ENCODE peak calls at places on chromosome 20, in five cellular contexts. F, M, D, H and O are unnamed samples.

GRCh38 chr20:11178946-11179654 is 505.3 kb upstream of the JAG1 start:
- DNase-seq in F (no peak), M (no peak), D (no peak), H (peak), O (peak)

GRCh38 chr20:4896971-4897497 is 104.3 kb downstream of the SLC23A2 start:
- DNase-seq in F (no peak), M (no peak), D (no peak), H (no peak), O (peak)

GRCh38 chr20:32288225-32288849 is 10.9 kb downstream of the KIF3B start:
- DNase-seq in F (no peak), M (no peak), D (no peak), H (no peak), O (no peak)

GRCh38 chr20:434221-434620 is 26.1 kb downstream of the RBCK1 start:
- DNase-seq in F (no peak), M (no peak), D (no peak), H (no peak), O (no peak)

GRCh38 chr20:56360133-56360898 is 1.5 kb downstream of the FAM210B start:
- DNase-seq in F (no peak), M (peak), D (no peak), H (no peak), O (no peak)

GRCh38 chr20:49275634-49276033 is 2.2 kb downstream of the ZNFX1 start:
- DNase-seq in F (no peak), M (no peak), D (no peak), H (no peak), O (peak)

GRCh38 chr20:62561948-62562347 is 80.4 kb upstream of the SLCO4A1 start:
- DNase-seq in F (no peak), M (no peak), D (no peak), H (no peak), O (no peak)

GRCh38 chr20:24866008-24866407 is 83.1 kb upstream of the CST7 start:
- DNase-seq in F (no peak), M (no peak), D (no peak), H (no peak), O (no peak)

GRCh38 chr20:13147971-13148370 is 73.1 kb upstream of the ISM1 start:
- DNase-seq in F (no peak), M (no peak), D (no peak), H (no peak), O (no peak)

GRCh38 chr20:60658661-60659060 is 593.4 kb upstream of the CDH4 start:
- DNase-seq in F (no peak), M (no peak), D (no peak), H (no peak), O (no peak)

GRCh38 chr20:17518339-17519052 is 12.7 kb downstream of the BFSP1 start:
- DNase-seq in F (no peak), M (no peak), D (no peak), H (no peak), O (no peak)

GRCh38 chr20:63315982-63316491 is 23.1 kb downstream of the COL20A1 start:
- DNase-seq in F (no peak), M (no peak), D (no peak), H (no peak), O (no peak)

GRCh38 chr20:36569847-36570429 is 3.5 kb upstream of the TGIF2 start:
- DNase-seq in F (no peak), M (no peak), D (no peak), H (peak), O (no peak)

GRCh38 chr20:1390552-1391403 is 2.1 kb downstream of the FKBP1A start:
- DNase-seq in F (no peak), M (no peak), D (no peak), H (no peak), O (no peak)

GRCh38 chr20:41927189-41927588 is 309.0 kb upstream of the CHD6 start:
- DNase-seq in F (no peak), M (no peak), D (no peak), H (no peak), O (no peak)

GRCh38 chr20:36745234-36745926 is 510 bp downstream of the NDRG3 start:
- DNase-seq in F (peak), M (peak), D (no peak), H (peak), O (no peak)

GRCh38 chr20:4154958-4155411 is 139.6 kb upstream of the RNF24 start:
- DNase-seq in F (peak), M (no peak), D (no peak), H (no peak), O (no peak)

GRCh38 chr20:54995553-54995952 is 520.2 kb downstream of the DOK5 start:
- DNase-seq in F (no peak), M (no peak), D (no peak), H (no peak), O (no peak)

GRCh38 chr20:62739581-62740285 is 31.1 kb downstream of the NTSR1 start:
- DNase-seq in F (peak), M (no peak), D (no peak), H (no peak), O (no peak)

GRCh38 chr20:62141397-62142251 is 1.6 kb downstream of the PSMA7 start:
- DNase-seq in F (no peak), M (no peak), D (no peak), H (no peak), O (peak)

GRCh38 chr20:61352381-61353260 is 100.6 kb downstream of the CDH4 start:
- DNase-seq in F (no peak), M (no peak), D (no peak), H (no peak), O (no peak)

GRCh38 chr20:42082611-42083010 is 464.4 kb upstream of the CHD6 start:
- DNase-seq in F (no peak), M (peak), D (no peak), H (peak), O (no peak)

GRCh38 chr20:21556398-21556797 is 42.5 kb upstream of the NKX2-2 start:
- DNase-seq in F (no peak), M (no peak), D (no peak), H (no peak), O (no peak)

GRCh38 chr20:34301587-34302311 is 1.4 kb downstream of the AHCY start:
- DNase-seq in F (no peak), M (no peak), D (no peak), H (no peak), O (no peak)

GRCh38 chr20:18288748-18289705 is 700 bp downstream of the ZNF133 start:
- DNase-seq in F (no peak), M (peak), D (no peak), H (peak), O (no peak)

GRCh38 chr20:62553136-62553837 is 77.5 kb upstream of the GATA5 start:
- DNase-seq in F (no peak), M (no peak), D (no peak), H (no peak), O (no peak)

GRCh38 chr20:32231847-32232246 is 24.2 kb downstream of the POFUT1 start:
- DNase-seq in F (peak), M (no peak), D (no peak), H (peak), O (no peak)

GRCh38 chr20:25050082-25050481 is 7.9 kb downstream of the ACSS1 start:
- DNase-seq in F (peak), M (no peak), D (no peak), H (no peak), O (peak)

GRCh38 chr20:48725589-48725991 is 102.2 kb downstream of the PREX1 start:
- DNase-seq in F (peak), M (no peak), D (no peak), H (peak), O (no peak)

GRCh38 chr20:13220194-13220856 is 749 bp upstream of the ISM1 start:
- DNase-seq in F (peak), M (peak), D (no peak), H (no peak), O (no peak)

GRCh38 chr20:43392561-43392960 is 65.1 kb upstream of the SRSF6 start:
- DNase-seq in F (no peak), M (no peak), D (no peak), H (no peak), O (no peak)

GRCh38 chr20:63734946-63735858 is 1.3 kb upstream of the LIME1 start:
- DNase-seq in F (peak), M (no peak), D (no peak), H (no peak), O (no peak)

GRCh38 chr20:50416269-50416863 is 93.8 kb upstream of the PTPN1 start:
- DNase-seq in F (no peak), M (no peak), D (no peak), H (no peak), O (no peak)

GRCh38 chr20:47540443-47541354 is 39.0 kb downstream of the NCOA3 start:
- DNase-seq in F (no peak), M (no peak), D (no peak), H (no peak), O (no peak)

DNA sequence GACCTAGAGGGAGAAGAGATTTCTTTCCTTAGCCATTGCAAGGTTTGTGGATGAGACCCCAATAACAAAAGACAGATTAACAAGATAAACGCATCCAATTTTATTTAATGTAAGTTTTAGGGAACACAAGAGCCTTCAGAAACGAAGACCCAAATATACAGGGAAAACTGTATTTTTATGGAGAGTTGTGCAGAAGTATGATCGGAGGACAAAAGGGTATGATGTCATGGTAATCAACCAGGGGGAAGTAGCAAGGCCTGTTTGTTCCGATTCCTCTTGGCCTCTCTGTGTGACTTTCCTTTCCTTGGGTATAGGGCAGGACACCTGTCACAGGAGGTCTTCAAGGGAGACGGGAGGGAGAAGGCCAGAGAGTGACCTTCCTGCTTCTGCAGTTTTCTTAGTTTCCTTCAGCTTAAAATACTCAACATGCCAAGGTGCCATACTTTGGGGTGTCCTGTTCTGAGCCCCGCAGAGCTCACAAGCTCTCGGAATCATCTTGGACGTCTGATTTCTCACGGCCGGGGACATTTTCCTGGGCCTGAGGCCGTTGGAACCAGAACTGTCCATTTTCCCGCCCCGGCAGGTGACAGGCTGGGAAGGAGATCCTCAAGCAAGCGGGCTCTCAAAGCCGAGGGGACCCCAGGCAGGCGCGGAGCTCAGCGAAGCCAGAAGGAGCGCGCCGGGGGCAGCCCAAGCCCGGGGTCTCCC is 21.7 kb downstream of the TMC2 start:
- DNase-seq in F (no peak), M (no peak), D (no peak), H (no peak), O (no peak)
- H3K4me3 ChIP-seq in F (no peak), M (peak), D (no peak), H (no peak), O (no peak)

GRCh38 chr20:44807051-44807683 is 3.2 kb downstream of the RIMS4 start:
- DNase-seq in F (no peak), M (no peak), D (no peak), H (no peak), O (no peak)

GRCh38 chr20:44809380-44810060 is 826 bp downstream of the RIMS4 start:
- DNase-seq in F (no peak), M (no peak), D (no peak), H (no peak), O (no peak)

GRCh38 chr20:44805335-44805734 is 5.0 kb downstream of the RIMS4 start:
- DNase-seq in F (no peak), M (no peak), D (no peak), H (no peak), O (no peak)

GRCh38 chr20:44805991-44806729 is 4.2 kb downstream of the RIMS4 start:
- DNase-seq in F (peak), M (no peak), D (no peak), H (no peak), O (no peak)

GRCh38 chr20:44807684-44808056 is 2.7 kb downstream of the RIMS4 start:
- DNase-seq in F (no peak), M (no peak), D (no peak), H (no peak), O (no peak)
- H3K4me3 ChIP-seq in F (no peak), M (no peak), D (no peak), H (no peak), O (no peak)

DNA sequence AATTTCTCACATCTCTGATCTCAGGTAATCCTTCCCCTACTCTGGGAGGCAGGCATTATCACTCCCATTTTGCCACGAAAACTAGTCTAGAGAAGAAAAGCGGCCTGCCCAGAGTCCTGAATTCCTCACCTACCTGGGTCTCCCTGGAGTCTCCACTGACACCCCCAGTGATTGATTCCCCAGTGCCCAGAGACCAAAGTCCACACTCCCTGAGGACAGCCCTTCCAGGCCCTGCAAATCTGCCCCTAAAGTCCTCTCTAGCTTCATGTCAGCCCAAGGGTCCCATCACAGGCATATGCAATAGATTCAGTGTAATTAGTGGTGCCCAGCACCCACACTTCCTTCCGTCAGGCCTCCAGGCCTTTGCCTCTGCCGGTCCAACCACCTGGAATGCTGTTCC is 47.2 kb downstream of the MAFB start:
- DNase-seq in F (no peak), M (no peak), D (no peak), H (no peak), O (no peak)
- H3K4me3 ChIP-seq in F (no peak), M (no peak), D (no peak), H (no peak), O (no peak)

GRCh38 chr20:16011519-16011918 is 561.7 kb downstream of the KIF16B start:
- DNase-seq in F (no peak), M (no peak), D (no peak), H (no peak), O (no peak)
- H3K4me3 ChIP-seq in F (no peak), M (no peak), D (no peak), H (no peak), O (no peak)

DNA sequence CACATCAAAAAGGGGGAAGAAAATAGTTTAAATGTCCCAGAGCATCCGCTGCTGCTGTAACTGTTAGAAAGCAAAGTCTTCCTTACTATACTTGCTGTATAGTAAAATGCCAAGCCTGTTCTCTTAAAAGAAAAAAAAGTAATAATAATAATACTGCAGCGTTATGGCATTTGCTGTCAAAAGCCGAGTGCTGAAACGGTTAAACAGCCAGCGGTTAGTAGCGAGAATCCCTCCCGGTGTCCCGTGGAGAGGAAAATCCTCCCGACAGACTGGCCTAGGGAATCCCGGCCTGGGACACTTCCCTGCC is 19.5 kb upstream of the NFATC2 start:
- DNase-seq in F (no peak), M (no peak), D (no peak), H (peak), O (no peak)
- H3K4me3 ChIP-seq in F (peak), M (peak), D (peak), H (peak), O (peak)

DNA sequence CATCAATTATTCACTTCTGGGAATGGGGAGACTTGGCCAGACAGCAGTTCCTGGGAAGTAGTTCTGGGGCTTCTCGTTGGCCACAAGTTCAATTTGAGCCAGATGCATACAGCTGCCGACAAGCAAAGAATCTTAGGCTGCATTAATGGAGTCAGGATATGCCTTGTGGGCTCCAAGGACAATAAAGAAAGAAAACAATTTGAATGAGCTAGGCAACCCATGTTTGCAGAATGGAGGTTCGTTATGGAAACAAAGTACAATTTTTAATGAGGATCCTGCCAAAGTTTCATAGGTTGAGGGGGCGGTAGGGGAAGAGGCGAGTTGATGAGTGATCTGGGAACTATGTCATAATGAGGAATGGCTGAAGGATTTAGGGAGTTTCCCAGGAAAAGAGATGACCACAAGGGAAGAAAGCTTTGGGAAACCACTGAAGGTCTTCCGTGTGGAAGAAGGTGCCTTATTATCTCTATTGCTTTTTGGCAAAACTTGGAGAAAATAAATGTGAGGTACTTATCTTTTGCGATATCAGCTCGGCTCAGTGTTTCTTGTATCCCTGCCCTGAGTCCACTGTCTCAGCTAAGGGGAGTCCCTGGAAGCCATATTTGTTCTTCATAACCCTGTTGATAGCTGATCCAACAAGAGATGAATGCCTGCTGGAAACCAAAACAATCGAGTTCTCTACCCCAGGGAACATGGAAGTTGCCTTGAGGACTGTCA is 181.0 kb upstream of the ZNF217 start:
- DNase-seq in F (no peak), M (no peak), D (no peak), H (peak), O (peak)
- H3K4me3 ChIP-seq in F (no peak), M (no peak), D (no peak), H (no peak), O (no peak)

DNA sequence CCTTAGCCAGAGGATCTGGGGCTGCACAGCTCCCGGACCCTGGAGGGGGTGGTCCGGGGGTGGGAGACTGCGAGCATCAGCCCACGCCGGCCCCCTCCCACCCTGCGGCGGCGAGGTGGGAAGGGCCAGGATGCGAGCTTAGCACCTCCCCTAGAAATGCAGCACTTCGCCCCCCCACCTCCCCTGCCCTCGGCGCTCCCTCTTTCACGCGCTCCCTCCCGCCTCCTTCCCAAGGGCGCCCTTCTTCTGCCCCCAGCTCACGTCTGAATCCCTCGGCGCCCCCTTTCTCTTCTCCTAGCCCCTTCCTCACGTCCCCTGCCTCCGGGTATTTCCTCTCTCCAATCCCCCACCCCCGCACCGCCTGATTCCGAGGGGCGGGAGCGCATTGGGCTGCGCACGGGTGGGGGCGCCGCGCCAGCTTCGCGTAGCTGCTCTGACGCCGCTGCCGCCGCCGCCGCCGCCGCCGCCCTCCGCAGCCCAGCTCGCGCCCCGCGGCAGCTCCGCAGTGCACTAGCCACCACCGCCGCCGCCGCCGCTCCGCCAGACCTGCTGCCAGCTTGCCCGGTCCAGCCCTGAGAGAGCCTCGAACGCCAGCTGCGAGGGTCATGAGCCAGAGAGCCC is at the start of gene SLC32A1:
- DNase-seq in F (no peak), M (no peak), D (no peak), H (no peak), O (no peak)
- H3K4me3 ChIP-seq in F (no peak), M (no peak), D (no peak), H (no peak), O (no peak)